ENCODE peak calls at places on chromosomes 11 and 22, in ten cellular contexts. O is left ventricle myocardium inferior; X is prostate gland; Y is cardiac muscle cell; J is stomach; I is lower lobe of right lung; W is CD4-positive, CD25-positive, alpha-beta regulatory T cell; R is kidney; B is fibroblast of lung; G is mucosa of descending colon. L is an unnamed sample. For H3K4me1, the result is how much of the 10 kb centered on the place peaks cover.

GRCh38 chr11:34564807-34565241 is 51.2 kb upstream of the ELF5 start:
- DNase-seq in I (no peak), R (no peak), X (peak), G (no peak), J (no peak), W (no peak), B (peak), O (no peak), Y (no peak), L (no peak)

GRCh38 chr11:100687630-100688395 is 725 bp downstream of the ARHGAP42 start:
- DNase-seq in Y (peak), I (peak), W (no peak), O (peak), G (peak), X (peak), B (peak), R (peak), J (peak), L (peak)

GRCh38 chr22:20192972-20193760 is 42.3 kb upstream of the CCDC188 start:
- DNase-seq in O (no peak), I (no peak), Y (no peak), B (no peak), J (no peak), G (no peak), R (no peak), W (no peak), X (no peak), L (no peak)

GRCh38 chr11:43381802-43382201 is 23.1 kb downstream of the TTC17 start:
- DNase-seq in B (no peak), O (no peak), W (no peak), R (no peak), J (no peak), G (no peak), X (no peak), I (no peak), Y (no peak), L (no peak)

GRCh38 chr22:45179276-45180049 is 15.7 kb downstream of the NUP50 start:
- DNase-seq in G (no peak), B (no peak), I (no peak), O (no peak), J (no peak), W (peak), R (no peak), Y (no peak), X (no peak), L (no peak)

GRCh38 chr11:128342511-128343133 is 244.7 kb downstream of the ETS1 start:
- DNase-seq in B (peak), Y (peak), R (no peak), I (peak), W (peak), O (peak), G (peak), X (no peak), J (no peak), L (no peak)

GRCh38 chr11:30471244-30471643 is 114.9 kb downstream of the MPPED2 start:
- DNase-seq in I (no peak), R (no peak), Y (no peak), X (no peak), W (no peak), O (no peak), J (no peak), B (no peak), G (no peak), L (no peak)

GRCh38 chr11:2301631-2302272 is at the start of the genes C11orf21 and TSPAN32:
- DNase-seq in I (peak), G (peak), B (peak), W (peak), O (peak), X (no peak), R (peak), Y (peak), J (peak), L (peak)

GRCh38 chr11:125398475-125398874 is 97.6 kb downstream of the FEZ1 start:
- DNase-seq in I (no peak), B (no peak), O (no peak), W (no peak), Y (no peak), R (peak), G (no peak), J (no peak), X (no peak), L (no peak)

GRCh38 chr11:83364500-83365059 is 78.4 kb upstream of the CCDC90B start:
- DNase-seq in J (no peak), I (no peak), X (no peak), G (no peak), R (no peak), O (no peak), W (no peak), Y (no peak), B (no peak), L (no peak)

GRCh38 chr11:86782781-86783180 is 17.6 kb upstream of the PRSS23 start:
- DNase-seq in Y (no peak), J (no peak), O (no peak), B (no peak), X (no peak), I (no peak), W (no peak), R (no peak), G (no peak), L (no peak)

GRCh38 chr11:82216927-82217570 is 516.6 kb downstream of the FAM181B start:
- DNase-seq in Y (no peak), R (no peak), W (no peak), G (no peak), B (no peak), X (no peak), O (no peak), I (no peak), J (no peak), L (no peak)

GRCh38 chr11:16528639-16529038 is 172.3 kb upstream of the SOX6 start:
- DNase-seq in J (no peak), W (no peak), G (no peak), B (no peak), I (no peak), O (no peak), R (no peak), X (no peak), Y (no peak), L (no peak)
- H3K4me1 ChIP-seq in J (under half), W (under half), G (under half), B (under half), I (under half), O (under half), R (under half), X (under half), Y (under half), L (under half)

GRCh38 chr22:30297276-30298004 is 8.1 kb upstream of the CASTOR1 start:
- DNase-seq in Y (no peak), J (no peak), I (no peak), O (no peak), G (no peak), B (no peak), X (no peak), W (no peak), R (no peak), L (no peak)
- H3K4me1 ChIP-seq in Y (under half), J (under half), I (half or more), O (half or more), G (under half), B (under half), X (under half), W (under half), R (under half), L (under half)

GRCh38 chr11:46050652-46051051 is 70.6 kb downstream of the PHF21A start:
- DNase-seq in I (no peak), B (no peak), J (no peak), Y (no peak), R (no peak), X (no peak), W (no peak), G (no peak), O (no peak), L (no peak)

GRCh38 chr11:46057489-46057888 is 63.8 kb downstream of the PHF21A start:
- DNase-seq in I (no peak), W (no peak), J (no peak), X (no peak), B (no peak), Y (no peak), G (no peak), R (no peak), O (no peak), L (no peak)

GRCh38 chr11:46051102-46051501 is 70.2 kb downstream of the PHF21A start:
- DNase-seq in X (no peak), O (no peak), G (no peak), Y (no peak), R (no peak), B (no peak), J (no peak), W (no peak), I (no peak), L (no peak)

GRCh38 chr11:46060013-46060412 is 61.2 kb downstream of the PHF21A start:
- DNase-seq in O (no peak), B (no peak), I (no peak), X (no peak), J (no peak), G (no peak), Y (no peak), R (no peak), W (no peak), L (no peak)

GRCh38 chr11:46055371-46055770 is 65.9 kb downstream of the PHF21A start:
- DNase-seq in J (no peak), X (no peak), B (peak), Y (peak), O (no peak), R (no peak), G (no peak), W (no peak), I (no peak), L (no peak)
- H3K4me1 ChIP-seq in J (under half), X (under half), B (under half), Y (under half), O (under half), R (under half), G (under half), W (under half), I (under half), L (under half)

GRCh38 chr11:120224386-120224785 is 13.6 kb downstream of the OAF start:
- DNase-seq in J (no peak), I (no peak), B (no peak), Y (no peak), R (no peak), G (no peak), X (no peak), O (no peak), W (no peak), L (no peak)
- H3K4me1 ChIP-seq in J (under half), I (under half), B (under half), Y (under half), R (under half), G (under half), X (under half), O (half or more), W (under half), L (under half)

DNA sequence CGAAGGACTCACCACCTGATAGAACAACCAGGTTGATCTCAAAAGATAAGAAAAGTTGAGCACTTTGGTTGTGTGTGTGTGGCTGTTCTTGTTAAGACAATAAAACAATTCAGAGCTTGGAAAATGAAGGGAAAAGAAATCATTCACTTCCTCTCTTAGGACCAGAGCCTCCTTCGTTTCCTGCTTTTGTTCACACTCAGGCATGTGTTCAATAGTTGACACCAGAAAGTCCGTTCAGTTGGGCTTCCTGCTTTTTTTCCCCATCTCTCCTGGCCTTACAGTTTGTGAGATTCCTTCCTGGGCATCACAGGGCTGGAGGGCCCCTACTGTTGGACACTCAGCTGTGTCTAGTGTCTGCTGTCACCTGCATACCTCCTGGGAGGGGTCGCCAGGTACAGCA is 48.0 kb downstream of the TSPAN18 start:
- DNase-seq in B (no peak), I (no peak), G (no peak), J (no peak), O (no peak), X (no peak), R (no peak), Y (no peak), W (no peak), L (no peak)
- H3K4me1 ChIP-seq in B (under half), I (under half), G (under half), J (under half), O (half or more), X (under half), R (under half), Y (under half), W (under half), L (under half)

GRCh38 chr22:41365425-41365824 is 16.3 kb upstream of the TEF start:
- DNase-seq in O (no peak), W (no peak), B (no peak), J (no peak), X (no peak), G (no peak), Y (no peak), R (no peak), I (no peak), L (no peak)
- H3K4me1 ChIP-seq in O (under half), W (under half), B (under half), J (under half), X (under half), G (under half), Y (under half), R (under half), I (under half), L (under half)

GRCh38 chr11:69943506-69943905 is 124.3 kb upstream of the FGF3 start:
- DNase-seq in G (peak), Y (no peak), O (peak), J (no peak), W (no peak), R (peak), I (no peak), B (no peak), X (no peak), L (no peak)
- H3K4me1 ChIP-seq in G (under half), Y (under half), O (under half), J (under half), W (under half), R (under half), I (under half), B (under half), X (under half), L (under half)

DNA sequence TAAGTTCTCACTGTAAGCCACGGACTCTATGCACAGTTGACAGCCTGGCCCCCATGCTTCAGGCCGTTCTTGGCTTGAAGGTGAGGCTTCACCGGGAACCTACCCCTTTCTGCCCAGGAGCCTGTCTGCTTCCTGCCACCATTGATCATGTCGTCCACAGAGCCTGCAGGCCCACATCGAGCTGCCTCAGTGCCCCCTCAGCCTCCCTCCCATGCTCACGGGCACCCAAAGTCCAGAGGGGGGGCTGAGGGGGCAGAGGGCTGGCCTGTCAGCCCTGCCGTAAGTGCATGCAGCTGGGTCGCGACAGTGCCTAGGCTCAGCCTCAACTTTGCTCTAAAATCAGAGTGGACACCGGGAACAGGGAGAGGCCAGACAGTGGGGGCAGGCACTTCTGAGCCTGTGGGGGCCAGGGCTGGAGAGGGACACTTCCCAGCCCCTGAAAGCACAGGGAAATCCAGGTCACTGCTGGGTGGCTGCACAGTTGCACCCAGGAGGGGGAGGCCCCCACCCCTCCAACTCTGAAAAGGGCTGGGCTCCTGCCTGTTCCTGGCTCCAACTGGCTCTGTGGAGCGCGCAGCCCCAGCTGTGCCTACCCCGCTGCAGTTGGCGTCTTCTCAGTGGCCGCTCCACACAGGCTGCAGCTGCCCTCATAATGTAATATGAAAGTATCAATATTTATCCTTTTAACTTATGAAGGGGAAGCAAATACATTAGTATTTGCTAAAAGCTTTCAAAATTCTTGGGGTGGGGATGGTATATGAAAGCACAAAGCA is 598.6 kb downstream of the DLG2 start:
- DNase-seq in O (no peak), I (no peak), B (no peak), Y (no peak), J (no peak), W (no peak), X (no peak), R (no peak), G (no peak), L (no peak)
- H3K4me1 ChIP-seq in O (under half), I (under half), B (under half), Y (under half), J (under half), W (under half), X (under half), R (under half), G (under half), L (under half)

L was measured in left lung.